ENCODE peak calls at places on chromosomes 11 and 22, in ten cellular contexts. A, T, E, O, H, J, S, N, U and X are unnamed samples.

GRCh38 chr22:42760806-42761565 is 40.3 kb upstream of the A4GALT start:
- DNase-seq in A (no peak), T (no peak), E (no peak), O (no peak), H (no peak), J (no peak), S (no peak), N (no peak), U (no peak), X (no peak)

GRCh38 chr11:17519031-17519430 is 25.2 kb downstream of the USH1C start:
- DNase-seq in A (no peak), T (no peak), E (no peak), O (no peak), H (no peak), J (no peak), S (no peak), N (no peak), U (no peak), X (no peak)

GRCh38 chr11:117011541-117011908 is 86.7 kb downstream of the SIK3 start:
- DNase-seq in A (no peak), T (peak), E (peak), O (no peak), H (no peak), J (no peak), S (no peak), N (no peak), U (no peak), X (no peak)

GRCh38 chr22:28034760-28035401 is 115.8 kb upstream of the PITPNB start:
- DNase-seq in A (peak), T (peak), E (peak), O (peak), H (peak), J (no peak), S (no peak), N (no peak), U (peak), X (no peak)

GRCh38 chr22:32854351-32854804 is 52.9 kb downstream of the TIMP3 start:
- DNase-seq in A (no peak), T (no peak), E (peak), O (no peak), H (no peak), J (no peak), S (no peak), N (no peak), U (peak), X (no peak)

GRCh38 chr11:396511-396947 is 2.5 kb downstream of the PKP3 start:
- DNase-seq in A (no peak), T (no peak), E (peak), O (no peak), H (no peak), J (no peak), S (no peak), N (no peak), U (peak), X (no peak)

GRCh38 chr11:19242184-19242932 is 1.6 kb upstream of the E2F8 start:
- DNase-seq in A (peak), T (peak), E (no peak), O (no peak), H (no peak), J (no peak), S (no peak), N (no peak), U (no peak), X (no peak)

GRCh38 chr11:63843042-63843441 is 4.1 kb downstream of the MARK2 start:
- DNase-seq in A (no peak), T (no peak), E (no peak), O (no peak), H (peak), J (no peak), S (no peak), N (no peak), U (no peak), X (no peak)

DNA sequence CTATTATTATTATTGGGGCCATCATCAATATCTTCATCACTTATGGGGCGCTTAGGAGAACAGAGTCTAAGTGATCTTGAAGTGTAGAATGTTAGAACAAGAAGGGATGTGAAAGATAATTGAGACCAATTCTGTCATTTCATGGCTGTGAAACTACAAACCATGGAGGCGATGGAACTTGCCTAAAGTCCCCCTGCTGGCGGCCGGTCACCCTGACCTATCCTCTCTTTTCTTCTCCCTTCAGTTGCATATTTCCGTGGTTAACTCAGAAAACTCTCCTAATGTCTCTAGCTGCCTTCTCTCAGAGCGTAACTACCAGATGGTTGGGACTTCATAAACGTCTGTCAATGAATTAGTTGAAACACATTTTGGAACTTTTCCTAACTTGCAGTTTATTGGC is 6.6 kb upstream of the OR4B1 start:
- DNase-seq in A (no peak), T (peak), E (peak), O (no peak), H (no peak), J (no peak), S (no peak), N (no peak), U (peak), X (no peak)
- TF ChIP-seq CTCF in A (no peak), T (peak), E (peak), O (no peak), H (no peak), J (no peak), S (peak), N (no peak), U (peak), X (peak)

DNA sequence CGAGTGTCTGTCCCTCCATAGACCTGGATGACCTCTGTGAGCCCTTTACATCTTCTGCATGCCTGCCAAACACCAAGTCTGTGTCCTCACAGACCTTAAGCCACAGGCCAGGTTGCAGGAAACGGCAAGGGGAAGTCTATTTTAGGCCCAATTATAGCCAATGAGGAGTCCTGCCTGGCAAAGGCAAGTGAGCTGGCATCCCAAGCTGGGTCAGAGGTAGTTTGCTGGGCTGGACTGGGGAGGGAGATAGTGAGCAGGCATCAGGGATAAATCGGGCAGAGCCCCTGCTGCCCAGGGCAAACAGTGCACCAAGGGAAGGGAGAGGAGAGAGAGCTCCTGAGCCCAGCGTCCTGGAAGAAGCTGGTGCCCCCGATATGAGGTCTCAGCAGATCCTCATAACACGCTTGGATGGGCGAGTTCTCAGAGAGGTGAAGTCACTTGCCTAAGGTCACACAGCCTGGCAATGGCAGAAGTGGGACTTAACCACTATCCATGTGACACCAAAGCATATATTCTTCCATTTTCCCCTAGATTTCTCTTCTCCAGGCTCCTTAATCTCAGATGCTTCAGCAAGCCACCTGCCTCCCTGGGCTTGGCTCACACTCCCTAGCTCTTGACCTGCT is 3.7 kb upstream of the RELT start:
- DNase-seq in A (no peak), T (peak), E (no peak), O (no peak), H (no peak), J (no peak), S (no peak), N (no peak), U (peak), X (no peak)
- TF ChIP-seq CTCF in A (peak), T (peak), E (peak), O (no peak), H (no peak), J (peak), S (no peak), N (no peak), U (no peak), X (peak)

DNA sequence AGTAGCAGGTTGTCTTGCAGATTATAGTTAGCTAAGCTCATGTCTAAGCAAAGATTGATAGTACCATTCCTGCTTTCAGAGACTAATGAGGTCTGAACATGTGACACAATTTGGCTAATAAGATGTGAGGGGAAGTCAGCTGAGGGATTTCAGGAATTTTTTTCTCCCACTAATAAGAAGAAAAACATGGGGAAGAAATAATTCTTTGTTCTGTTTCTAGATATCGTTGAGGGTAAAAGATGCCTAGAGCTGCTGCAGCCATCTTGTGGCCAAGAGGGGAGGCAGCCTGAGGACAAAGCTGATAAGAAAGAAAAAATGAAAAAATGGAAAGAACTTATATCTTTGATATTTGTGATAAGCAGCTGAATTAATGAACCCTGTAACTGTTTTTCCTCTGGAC is 1334.4 kb downstream of the LRRC4C start:
- DNase-seq in A (no peak), T (no peak), E (no peak), O (no peak), H (no peak), J (no peak), S (no peak), N (no peak), U (no peak), X (no peak)
- TF ChIP-seq CTCF in A (no peak), T (no peak), E (no peak), O (no peak), H (no peak), J (no peak), S (peak), N (no peak), U (no peak), X (no peak)

GRCh38 chr11:55714982-55715888 is 53.2 kb downstream of the OR4C6 start:
- DNase-seq in A (no peak), T (no peak), E (no peak), O (no peak), H (no peak), J (no peak), S (no peak), N (no peak), U (no peak), X (no peak)
- TF ChIP-seq CTCF in A (no peak), T (peak), E (no peak), O (no peak), H (no peak), J (no peak), S (peak), N (no peak), U (no peak), X (no peak)

GRCh38 chr11:33544593-33545373 is 155.8 kb downstream of the C11orf91 start:
- DNase-seq in A (no peak), T (no peak), E (no peak), O (no peak), H (no peak), J (no peak), S (no peak), N (no peak), U (no peak), X (no peak)

GRCh38 chr11:33545941-33546340 is 154.7 kb downstream of the C11orf91 start:
- DNase-seq in A (no peak), T (no peak), E (no peak), O (no peak), H (no peak), J (peak), S (no peak), N (no peak), U (no peak), X (no peak)

GRCh38 chr11:33540946-33541915 is 159.4 kb downstream of the C11orf91 start:
- DNase-seq in A (no peak), T (no peak), E (no peak), O (no peak), H (no peak), J (no peak), S (no peak), N (no peak), U (no peak), X (no peak)

GRCh38 chr11:33543823-33544222 is 156.8 kb downstream of the C11orf91 start:
- DNase-seq in A (no peak), T (no peak), E (peak), O (no peak), H (no peak), J (no peak), S (no peak), N (no peak), U (no peak), X (no peak)

DNA sequence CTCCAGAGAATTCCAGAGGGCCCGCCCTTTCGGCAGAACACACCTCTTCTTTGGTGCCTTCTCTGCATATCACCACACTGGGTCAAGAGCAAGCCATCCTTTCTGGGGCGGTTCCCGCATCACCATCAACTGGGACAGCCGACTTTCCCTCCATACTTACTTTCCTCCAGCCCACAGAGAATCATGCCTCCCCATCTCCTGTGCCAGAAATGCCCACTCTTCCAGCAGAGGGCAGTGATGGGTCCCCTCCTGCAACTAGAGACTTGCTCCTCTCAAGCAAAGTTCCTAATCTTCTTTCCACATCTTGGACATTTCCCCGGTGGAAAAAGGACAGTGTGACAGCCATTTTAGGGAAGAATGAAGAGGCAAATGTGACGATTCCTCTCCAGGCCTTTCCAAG is 157.7 kb downstream of the C11orf91 start:
- DNase-seq in A (peak), T (peak), E (peak), O (no peak), H (peak), J (no peak), S (peak), N (peak), U (peak), X (no peak)
- TF ChIP-seq CTCF in A (peak), T (peak), E (peak), O (peak), H (no peak), J (peak), S (peak), N (peak), U (peak), X (peak)